ENCODE peak calls at places on chromosome 18, in six cellular contexts. V, Y, G, Z, M and Q are unnamed samples. For H3K4me1, the result is how much of the 10 kb centered on the place peaks cover.

GRCh38 chr18:8703181-8703638 is 2.1 kb upstream of the MTCL1 start:
- DNase-seq in V (no peak), Y (no peak), G (no peak), Z (no peak), M (no peak), Q (no peak)

GRCh38 chr18:9106800-9107574 is 4.5 kb downstream of the NDUFV2 start:
- DNase-seq in V (no peak), Y (no peak), G (no peak), Z (peak), M (no peak), Q (no peak)

GRCh38 chr18:32383040-32383819 is 87.5 kb downstream of the GAREM1 start:
- DNase-seq in V (peak), Y (no peak), G (no peak), Z (peak), M (no peak), Q (peak)

GRCh38 chr18:34595673-34596072 is 114.4 kb upstream of the DTNA start:
- DNase-seq in V (peak), Y (peak), G (no peak), Z (peak), M (no peak), Q (no peak)

GRCh38 chr18:61167902-61168301 is 165.3 kb upstream of the CDH20 start:
- DNase-seq in V (no peak), Y (no peak), G (no peak), Z (no peak), M (no peak), Q (no peak)

GRCh38 chr18:63892544-63892943 is 5.0 kb downstream of the SERPINB2 start:
- DNase-seq in V (no peak), Y (no peak), G (no peak), Z (peak), M (no peak), Q (peak)

GRCh38 chr18:70124139-70124538 is 81.3 kb downstream of the RTTN start:
- DNase-seq in V (no peak), Y (no peak), G (no peak), Z (no peak), M (no peak), Q (no peak)

GRCh38 chr18:7684966-7685365 is 117.8 kb downstream of the PTPRM start:
- DNase-seq in V (no peak), Y (no peak), G (no peak), Z (no peak), M (no peak), Q (no peak)

GRCh38 chr18:70289351-70290330 is 796 bp downstream of the SOCS6 start:
- DNase-seq in V (peak), Y (peak), G (peak), Z (peak), M (peak), Q (peak)

GRCh38 chr18:32317651-32318050 is 127.8 kb downstream of the MEP1B start:
- DNase-seq in V (peak), Y (no peak), G (no peak), Z (peak), M (no peak), Q (no peak)

GRCh38 chr18:31876707-31877106 is 66.2 kb downstream of the TRAPPC8 start:
- DNase-seq in V (peak), Y (no peak), G (no peak), Z (no peak), M (no peak), Q (no peak)

GRCh38 chr18:69088971-69089370 is 291.1 kb downstream of the CCDC102B start:
- DNase-seq in V (no peak), Y (no peak), G (no peak), Z (no peak), M (no peak), Q (no peak)

GRCh38 chr18:8863427-8863826 is 158.1 kb downstream of the MTCL1 start:
- DNase-seq in V (no peak), Y (no peak), G (no peak), Z (no peak), M (no peak), Q (no peak)

GRCh38 chr18:2036136-2036535 is 535.2 kb downstream of the METTL4 start:
- DNase-seq in V (no peak), Y (no peak), G (no peak), Z (no peak), M (no peak), Q (no peak)

GRCh38 chr18:79200546-79201268 is 131.5 kb downstream of the ATP9B start:
- DNase-seq in V (peak), Y (peak), G (no peak), Z (peak), M (peak), Q (peak)

GRCh38 chr18:79629606-79630005 is 50.0 kb upstream of the CTDP1 start:
- DNase-seq in V (no peak), Y (no peak), G (no peak), Z (no peak), M (no peak), Q (no peak)

GRCh38 chr18:53991805-53992204 is 232.7 kb downstream of the MBD2 start:
- DNase-seq in V (no peak), Y (no peak), G (no peak), Z (no peak), M (no peak), Q (peak)

GRCh38 chr18:77147418-77147852 is 14.9 kb upstream of the MBP start:
- DNase-seq in V (peak), Y (no peak), G (no peak), Z (peak), M (no peak), Q (no peak)

GRCh38 chr18:77203851-77204250 is 45.8 kb upstream of the GALR1 start:
- DNase-seq in V (no peak), Y (no peak), G (no peak), Z (no peak), M (no peak), Q (no peak)

GRCh38 chr18:74116628-74117554 is 30.7 kb downstream of the FBXO15 start:
- DNase-seq in V (peak), Y (peak), G (no peak), Z (peak), M (no peak), Q (peak)

GRCh38 chr18:75586576-75586975 is 159.1 kb upstream of the SMIM21 start:
- DNase-seq in V (no peak), Y (no peak), G (no peak), Z (no peak), M (no peak), Q (no peak)

GRCh38 chr18:9918016-9918680 is 4.3 kb downstream of the VAPA start:
- DNase-seq in V (peak), Y (no peak), G (no peak), Z (peak), M (no peak), Q (peak)

GRCh38 chr18:6219116-6219717 is 195.5 kb downstream of the L3MBTL4 start:
- DNase-seq in V (peak), Y (peak), G (peak), Z (peak), M (peak), Q (peak)

GRCh38 chr18:79680100-79680879 is 687 bp downstream of the CTDP1 start:
- DNase-seq in V (peak), Y (no peak), G (peak), Z (peak), M (peak), Q (peak)

GRCh38 chr18:7025194-7025593 is 92.4 kb downstream of the LAMA1 start:
- DNase-seq in V (no peak), Y (no peak), G (no peak), Z (no peak), M (no peak), Q (no peak)

GRCh38 chr18:23406271-23406787 is 46.8 kb upstream of the RIOK3 start:
- DNase-seq in V (peak), Y (no peak), G (no peak), Z (peak), M (no peak), Q (peak)

GRCh38 chr18:50240083-50240563 is 26.2 kb downstream of the CFAP53 start:
- DNase-seq in V (no peak), Y (no peak), G (no peak), Z (no peak), M (no peak), Q (peak)

DNA sequence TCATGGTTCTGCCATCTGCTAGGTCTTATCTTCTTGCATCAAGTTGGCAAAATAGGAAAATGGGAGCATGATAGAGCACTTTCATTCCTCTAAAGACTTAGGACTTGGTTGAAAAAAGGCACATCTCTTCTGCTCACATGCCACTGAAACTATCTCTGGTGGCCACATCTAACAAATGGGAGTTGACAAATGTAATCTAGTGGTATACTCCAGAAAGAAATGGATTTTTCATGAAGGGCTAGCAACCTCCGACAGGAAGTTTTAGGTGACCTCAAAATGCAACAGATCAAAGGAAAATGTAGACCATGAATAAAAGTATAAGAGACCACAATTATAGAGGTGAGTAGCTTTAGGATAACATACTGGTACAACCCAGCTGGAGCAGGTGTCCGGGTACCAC is 224.1 kb downstream of the SETBP1 start:
- DNase-seq in V (no peak), Y (no peak), G (no peak), Z (no peak), M (no peak), Q (no peak)
- H3K14ac ChIP-seq in V (no peak), Y (no peak), G (no peak), Z (no peak), M (no peak), Q (no peak)

GRCh38 chr18:3873698-3874495 is 423.9 kb downstream of the TGIF1 start:
- DNase-seq in V (no peak), Y (no peak), G (no peak), Z (no peak), M (no peak), Q (no peak)

GRCh38 chr18:3874593-3874992 is 424.6 kb downstream of the TGIF1 start:
- DNase-seq in V (no peak), Y (no peak), G (no peak), Z (no peak), M (no peak), Q (no peak)

GRCh38 chr18:3875376-3875775 is 425.4 kb downstream of the TGIF1 start:
- DNase-seq in V (no peak), Y (no peak), G (no peak), Z (no peak), M (no peak), Q (peak)

GRCh38 chr18:3877678-3878077 is 427.7 kb downstream of the TGIF1 start:
- DNase-seq in V (peak), Y (no peak), G (no peak), Z (no peak), M (no peak), Q (no peak)

GRCh38 chr18:3875961-3876360 is 426.0 kb downstream of the TGIF1 start:
- DNase-seq in V (no peak), Y (no peak), G (no peak), Z (no peak), M (no peak), Q (no peak)
- H3K4me1 ChIP-seq in V (under half), Y (under half), G (under half), Z (under half), M (under half), Q (under half)

GRCh38 chr18:48979944-48980890 is 29.5 kb upstream of the SMAD7 start:
- DNase-seq in V (peak), Y (peak), G (no peak), Z (peak), M (no peak), Q (no peak)
- H2BK5ac ChIP-seq in V (no peak), Y (no peak), G (no peak), Z (no peak), M (no peak), Q (no peak)

DNA sequence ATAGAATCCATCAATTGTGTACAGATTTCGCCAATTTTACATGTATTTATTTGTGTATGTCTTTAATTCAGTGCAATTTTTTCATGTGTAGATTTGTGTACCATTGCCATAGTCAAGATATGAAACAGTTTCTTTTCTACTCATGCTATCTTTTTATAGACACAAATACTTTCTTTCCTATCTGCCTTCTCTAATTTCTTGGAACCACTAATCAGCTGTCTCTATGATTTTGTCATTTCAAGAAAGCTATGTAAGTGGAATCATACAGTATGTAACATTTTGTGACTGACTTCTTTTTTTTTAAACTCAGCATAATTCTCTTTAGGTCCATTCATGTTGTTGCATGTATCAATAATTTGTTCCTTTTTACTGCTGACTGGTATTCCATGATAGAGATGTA is 33.3 kb downstream of the KIAA1328 start:
- DNase-seq in V (no peak), Y (no peak), G (no peak), Z (no peak), M (no peak), Q (no peak)
- H3K14ac ChIP-seq in V (no peak), Y (no peak), G (no peak), Z (no peak), M (no peak), Q (no peak)

GRCh38 chr18:13582283-13582682 is 144.1 kb downstream of the FAM210A start:
- DNase-seq in V (no peak), Y (no peak), G (no peak), Z (no peak), M (no peak), Q (no peak)
- H3K4me1 ChIP-seq in V (under half), Y (under half), G (under half), Z (under half), M (under half), Q (under half)

DNA sequence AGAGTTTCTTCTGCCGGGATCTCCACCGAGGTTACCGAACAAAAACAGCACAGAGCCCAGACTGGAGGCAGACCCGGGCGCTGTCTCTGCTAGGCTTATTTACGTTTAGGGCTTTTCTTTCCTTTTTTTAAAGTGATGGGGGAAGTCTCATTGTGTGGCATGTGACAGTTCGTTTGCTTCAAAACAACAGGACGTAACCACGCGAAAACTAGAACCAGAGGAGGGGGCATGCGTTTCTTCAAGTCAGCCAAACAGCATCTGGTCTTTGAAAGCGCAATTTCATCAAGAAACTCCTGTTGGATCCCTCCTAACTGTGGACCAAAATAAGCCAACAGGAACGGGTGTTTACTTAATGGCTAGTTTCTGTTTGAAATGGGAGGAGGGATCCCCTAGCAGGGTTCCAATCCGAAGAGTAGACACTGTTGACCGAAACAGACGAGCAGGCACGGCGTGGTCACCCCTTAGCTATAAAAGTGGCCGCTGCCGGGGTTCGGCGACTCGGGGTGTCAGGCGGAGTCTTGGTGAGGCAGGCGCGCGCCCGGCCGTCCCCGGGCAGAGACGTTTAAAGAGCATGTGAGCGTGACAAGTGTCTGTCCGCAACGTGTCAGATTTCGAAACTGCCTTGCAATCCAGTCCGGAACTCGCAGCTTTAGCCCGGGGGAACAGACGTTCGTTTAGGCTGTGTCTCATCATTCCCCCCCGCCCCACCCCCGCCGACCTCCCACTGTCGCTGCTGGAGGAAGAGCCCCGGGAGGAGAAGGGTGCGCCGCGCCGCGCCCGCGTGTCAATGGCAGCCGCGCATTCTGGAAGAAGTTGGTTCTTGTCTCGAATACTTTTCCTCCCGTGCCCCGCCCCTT is 899 bp upstream of the TGIF1 start:
- DNase-seq in V (peak), Y (peak), G (peak), Z (peak), M (peak), Q (peak)
- H2BK5ac ChIP-seq in V (peak), Y (no peak), G (peak), Z (peak), M (no peak), Q (peak)